ENCODE peak calls at places on chromosome 21, in four cellular contexts. A is Daoy, U is C1 segment of cervical spinal cord, S is endothelial cell. I is an unnamed sample.

GRCh38 chr21:34836103-34836932 is 167.5 kb downstream of the CLIC6 start:
- DNase-seq in S (no peak), U (no peak), A (peak), I (peak)

GRCh38 chr21:35239811-35240219 is 190.7 kb upstream of the RUNX1 start:
- DNase-seq in S (no peak), U (no peak), A (no peak), I (no peak)

GRCh38 chr21:41740604-41741252 is 26.1 kb downstream of the RIPK4 start:
- DNase-seq in S (no peak), A (no peak), U (no peak), I (no peak)

GRCh38 chr21:44012474-44013379 is 618 bp downstream of the TRAPPC10 start:
- DNase-seq in U (no peak), A (peak), S (peak), I (peak)

GRCh38 chr21:46154955-46155513 is 345 bp downstream of the FTCD start:
- DNase-seq in U (no peak), A (peak), S (no peak), I (peak)

GRCh38 chr21:32770514-32771133 is 931 bp downstream of the PAXBP1 start:
- DNase-seq in U (no peak), A (peak), S (no peak), I (no peak)

GRCh38 chr21:34670220-34670961 is 1.6 kb downstream of the CLIC6 start:
- DNase-seq in S (peak), A (peak), U (no peak), I (no peak)

GRCh38 chr21:31682625-31683024 is 23.1 kb downstream of the SOD1 start:
- DNase-seq in U (no peak), S (no peak), A (no peak), I (no peak)

GRCh38 chr21:44436111-44436611 is 19.1 kb upstream of the LRRC3 start:
- DNase-seq in A (no peak), S (no peak), U (no peak), I (no peak)

GRCh38 chr21:35868869-35869223 is 191.5 kb downstream of the SETD4 start:
- DNase-seq in A (no peak), S (no peak), U (no peak), I (no peak)

GRCh38 chr21:42124826-42125570 is 53.9 kb downstream of the UMODL1 start:
- DNase-seq in A (no peak), S (no peak), U (no peak), I (no peak)

I was measured in head of caudate nucleus.